ENCODE peak calls at places on chromosomes 16 and 17, in five cellular contexts. X is spleen, Q is GM12892, E is esophagus muscularis mucosa, G is GM12891. L is an unnamed sample.

GRCh38 chr17:35239823-35240222 is 3.0 kb upstream of the SLFN5 start:
- DNase-seq in X (no peak), Q (no peak), E (no peak), G (no peak), L (no peak)

GRCh38 chr17:77821114-77821513 is 137.4 kb upstream of the TNRC6C start:
- DNase-seq in X (peak; percentile 70), Q (no peak), E (no peak), G (peak; percentile 33), L (no peak)

GRCh38 chr16:73735018-73735417 is 561.6 kb upstream of the PSMD7 start:
- DNase-seq in X (no peak), Q (no peak), E (no peak), G (no peak), L (no peak)

GRCh38 chr17:18319604-18320256 is 4.6 kb downstream of the SMCR8 start:
- DNase-seq in X (peak; percentile 73), Q (no peak), E (no peak), G (no peak), L (peak; percentile 39)

GRCh38 chr17:73591278-73592078 is 52.8 kb downstream of the SDK2 start:
- DNase-seq in X (peak; percentile 92), Q (peak; percentile 46), E (no peak), G (peak; percentile 56), L (no peak)

GRCh38 chr16:9042533-9042932 is 48.9 kb upstream of the HAPSTR1 start:
- DNase-seq in X (no peak), Q (no peak), E (no peak), G (no peak), L (no peak)

GRCh38 chr17:62085511-62086408 is 20.7 kb upstream of the MED13 start:
- DNase-seq in X (no peak), Q (no peak), E (no peak), G (no peak), L (no peak)

GRCh38 chr17:58660621-58661020 is 31.2 kb downstream of the TEX14 start:
- DNase-seq in X (no peak), Q (no peak), E (no peak), G (no peak), L (no peak)

GRCh38 chr17:17303010-17303846 is at the start of gene NT5M:
- DNase-seq in X (peak; percentile 95), Q (peak; percentile 83), E (no peak), G (peak; percentile 78), L (peak; percentile 78)

GRCh38 chr17:42142371-42142896 is 12.4 kb downstream of the RAB5C start:
- DNase-seq in X (no peak), Q (no peak), E (no peak), G (no peak), L (no peak)

GRCh38 chr17:37503148-37503547 is 13.5 kb downstream of the DUSP14 start:
- DNase-seq in X (no peak), Q (no peak), E (no peak), G (no peak), L (no peak)

GRCh38 chr16:27067138-27067537 is 411 bp downstream of the C16orf82 start:
- DNase-seq in X (no peak), Q (no peak), E (no peak), G (no peak), L (no peak)

GRCh38 chr16:12157510-12158093 is 181.1 kb downstream of the SNX29 start:
- DNase-seq in X (peak; percentile 23), Q (no peak), E (no peak), G (no peak), L (no peak)

GRCh38 chr17:48567209-48567608 is 10.9 kb downstream of the HOXB4 start:
- DNase-seq in X (no peak), Q (no peak), E (no peak), G (no peak), L (no peak)

GRCh38 chr16:89383095-89384003 is 107.0 kb downstream of the ANKRD11 start:
- DNase-seq in X (no peak), Q (no peak), E (no peak), G (peak; percentile 59), L (peak; percentile 40)

DNA sequence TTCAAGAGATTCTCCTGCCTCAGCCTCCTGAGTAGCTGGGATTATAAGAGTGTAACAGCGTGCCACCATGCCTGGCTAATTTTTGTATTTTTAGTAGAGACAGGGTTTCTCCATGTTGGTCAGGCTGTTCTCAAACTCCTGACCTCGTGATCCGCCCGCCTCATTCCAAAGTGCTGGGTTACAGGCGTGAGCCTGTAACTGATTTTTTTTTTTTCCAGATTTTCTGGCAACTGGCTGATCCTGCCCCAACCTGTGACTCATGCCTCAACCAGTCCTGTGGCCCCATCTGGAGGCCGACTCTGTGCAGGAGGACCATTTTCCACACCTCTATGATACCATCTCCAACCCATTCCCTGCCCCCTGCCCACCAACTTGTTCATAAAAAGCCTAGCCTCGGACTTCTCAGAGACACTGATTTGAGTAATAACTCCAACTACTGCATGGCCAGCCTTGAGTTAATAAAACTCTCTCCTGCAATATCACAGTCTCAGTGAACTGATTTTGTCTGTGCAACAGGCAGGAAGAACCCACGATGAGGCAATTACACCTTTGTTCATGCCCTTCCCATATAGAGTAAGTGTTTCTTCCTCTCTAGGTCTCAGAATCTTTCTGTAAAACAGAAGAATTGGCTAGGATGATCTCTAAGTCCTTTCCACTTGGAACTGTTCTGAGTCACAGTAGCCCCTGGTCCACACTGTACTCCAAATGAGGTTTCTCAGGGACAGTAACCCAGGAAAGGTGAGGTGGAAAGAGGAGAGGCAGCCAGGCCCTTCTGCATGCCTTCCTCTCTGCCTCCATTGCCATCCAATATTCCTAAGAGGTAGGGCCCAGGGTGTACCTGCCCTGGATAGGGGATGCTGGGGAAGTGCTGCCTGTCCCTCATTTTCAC is 8.8 kb upstream of the CNOT1 start:
- DNase-seq in X (no peak), Q (no peak), E (peak; percentile 37), G (no peak), L (no peak)
- TF ChIP-seq POLR2AphosphoS5 in X (no peak), Q (no peak), E (no peak), G (no peak), L (no peak)

GRCh38 chr17:50348522-50349240 is 2.8 kb downstream of the XYLT2 start:
- DNase-seq in X (no peak), Q (no peak), E (no peak), G (no peak), L (no peak)
- TF ChIP-seq POLR2A in X (no peak), Q (no peak), E (no peak), G (no peak), L (no peak)

GRCh38 chr17:79073706-79074088 is 927 bp upstream of the ENGASE start:
- DNase-seq in X (peak; percentile 68), Q (no peak), E (no peak), G (no peak), L (peak; percentile 60)

GRCh38 chr17:79075861-79076406 is 1.3 kb downstream of the ENGASE start:
- DNase-seq in X (peak; percentile 42), Q (no peak), E (no peak), G (no peak), L (no peak)

GRCh38 chr17:79073016-79073705 is 1.5 kb upstream of the ENGASE start:
- DNase-seq in X (peak; percentile 53), Q (no peak), E (no peak), G (no peak), L (no peak)

GRCh38 chr17:79075433-79075805 is 795 bp downstream of the ENGASE start:
- DNase-seq in X (no peak), Q (no peak), E (no peak), G (peak; percentile 25), L (no peak)

GRCh38 chr17:79074650-79075432 is at the start of gene ENGASE:
- DNase-seq in X (peak; percentile 99), Q (peak; percentile 99), E (peak; percentile 98), G (peak; percentile 98), L (peak; percentile 93)
- TF ChIP-seq POLR2AphosphoS5 in X (peak; percentile 84), Q (no peak), E (peak; percentile 45), G (no peak), L (peak; percentile 59)

GRCh38 chr17:59684967-59685366 is 22.3 kb downstream of the PTRH2 start:
- DNase-seq in X (no peak), Q (no peak), E (no peak), G (no peak), L (no peak)
- TF ChIP-seq POLR2A in X (no peak), Q (no peak), E (no peak), G (no peak), L (no peak)

GRCh38 chr17:3894927-3895343 is 2.1 kb upstream of the CAMKK1 start:
- DNase-seq in X (no peak), Q (no peak), E (no peak), G (no peak), L (peak; percentile 55)
- TF ChIP-seq POLR2AphosphoS5 in X (peak; percentile 32), Q (no peak), E (peak; percentile 47), G (no peak), L (peak; percentile 65)